ENCODE peak calls at places on chromosome 21, in four cellular contexts. L, Q, U and N are unnamed samples.
A peak's percentile ranks its signal among the peaks of the same experiment; 100 is the strongest.

GRCh38 chr21:45207839-45208626 is 79.7 kb downstream of the POFUT2 start:
- DNase-seq in L (no peak), Q (no peak), U (no peak), N (no peak)

GRCh38 chr21:45859762-45860357 is 121.7 kb upstream of the COL6A1 start:
- DNase-seq in L (no peak), Q (no peak), U (no peak), N (no peak)

GRCh38 chr21:46060596-46061061 is 37.3 kb upstream of the COL6A2 start:
- DNase-seq in U (no peak), Q (no peak), L (no peak), N (no peak)

GRCh38 chr21:19029816-19030215 is 626.2 kb upstream of the TMPRSS15 start:
- DNase-seq in L (no peak), Q (no peak), U (no peak), N (no peak)

GRCh38 chr21:45055861-45056260 is 18.5 kb upstream of the ADARB1 start:
- DNase-seq in Q (no peak), U (no peak), L (no peak), N (no peak)

GRCh38 chr21:45989355-45990048 is 7.9 kb downstream of the COL6A1 start:
- DNase-seq in U (no peak), L (no peak), Q (no peak), N (no peak)

GRCh38 chr21:41615613-41616012 is 107.7 kb upstream of the TMPRSS2 start:
- DNase-seq in Q (no peak), U (no peak), L (no peak), N (no peak)

GRCh38 chr21:14096577-14096976 is 114.2 kb downstream of the LIPI start:
- DNase-seq in U (no peak), L (no peak), Q (no peak), N (no peak)

GRCh38 chr21:36741506-36741905 is 42.6 kb downstream of the SIM2 start:
- DNase-seq in U (peak; percentile 59), Q (no peak), L (no peak), N (no peak)

GRCh38 chr21:46168238-46168637 is 12.9 kb upstream of the FTCD start:
- DNase-seq in Q (no peak), L (no peak), U (no peak), N (no peak)

GRCh38 chr21:44640761-44641160 is 3.6 kb downstream of the KRTAP10-10 start:
- DNase-seq in L (no peak), Q (no peak), U (no peak), N (no peak)

GRCh38 chr21:39317134-39318090 is 4.0 kb upstream of the BRWD1 start:
- DNase-seq in L (no peak), Q (no peak), U (no peak), N (no peak)

GRCh38 chr21:45228171-45228641 is 59.5 kb downstream of the POFUT2 start:
- DNase-seq in L (no peak), Q (no peak), U (no peak), N (peak; percentile 12)

GRCh38 chr21:41065539-41065938 is 102.4 kb upstream of the BACE2 start:
- DNase-seq in L (no peak), U (no peak), Q (no peak), N (no peak)

GRCh38 chr21:46069719-46070279 is 28.1 kb upstream of the COL6A2 start:
- DNase-seq in L (no peak), Q (no peak), U (no peak), N (no peak)

GRCh38 chr21:45516071-45516670 is 26.1 kb downstream of the SLC19A1 start:
- DNase-seq in U (no peak), Q (no peak), L (no peak), N (no peak)

GRCh38 chr21:41095983-41096382 is 72.0 kb upstream of the BACE2 start:
- DNase-seq in Q (no peak), U (no peak), L (no peak), N (no peak)

GRCh38 chr21:36323032-36323431 is 3.0 kb downstream of the MORC3 start:
- DNase-seq in L (no peak), U (no peak), Q (no peak), N (no peak)

DNA sequence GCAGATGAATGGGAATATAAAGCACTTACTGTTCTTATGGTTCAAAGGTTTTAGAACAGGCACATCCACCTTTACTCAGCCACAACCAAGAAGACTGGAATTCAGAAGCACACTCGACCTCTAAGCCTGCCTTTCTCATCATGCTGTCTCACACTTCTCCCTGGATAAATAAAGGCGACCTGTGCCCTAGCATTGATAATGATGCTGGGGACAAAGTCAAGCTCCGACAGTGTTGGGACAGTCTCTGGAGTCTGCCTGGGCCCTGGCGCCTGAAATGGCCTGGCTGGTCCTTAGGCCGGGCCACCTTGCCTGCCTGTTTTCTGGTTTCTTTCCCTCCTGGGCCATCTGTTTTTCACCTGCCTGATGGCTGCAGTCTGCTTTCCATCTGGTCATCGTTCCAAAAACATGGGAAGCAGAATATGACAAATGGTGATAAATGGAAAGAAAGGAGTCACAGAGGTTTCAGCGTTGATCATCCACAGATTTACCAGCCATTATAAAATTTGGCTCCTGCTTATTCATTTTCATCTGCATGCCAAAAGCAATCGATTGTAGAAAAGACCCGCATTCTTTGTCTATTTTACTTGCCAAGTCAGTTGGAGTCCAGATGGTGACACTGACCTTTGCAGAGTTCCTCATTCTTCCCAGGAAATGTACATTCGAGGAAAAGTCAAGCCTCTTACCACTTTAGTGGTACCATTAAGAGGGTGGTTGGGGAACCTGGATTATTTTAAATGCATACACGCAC is 91.2 kb upstream of the KCNJ15 start:
- DNase-seq in Q (no peak), U (no peak), L (no peak), N (no peak)
- TF ChIP-seq BRCA1 in Q (no peak), U (no peak), L (no peak), N (no peak)

GRCh38 chr21:34602061-34602460 is 12.9 kb downstream of the RCAN1 start:
- DNase-seq in Q (no peak), U (no peak), L (no peak), N (no peak)
- TF ChIP-seq BRCA1 in Q (no peak), U (no peak), L (no peak), N (no peak)

GRCh38 chr21:25456672-25457071 is 150.6 kb downstream of the MRPL39 start:
- DNase-seq in L (no peak), U (no peak), Q (peak; percentile 77), N (no peak)

GRCh38 chr21:25459365-25459764 is 147.9 kb downstream of the MRPL39 start:
- DNase-seq in U (no peak), Q (no peak), L (no peak), N (no peak)

GRCh38 chr21:25457411-25457810 is 149.9 kb downstream of the MRPL39 start:
- DNase-seq in Q (peak; percentile 83), U (no peak), L (no peak), N (no peak)

GRCh38 chr21:25458484-25458883 is 148.8 kb downstream of the MRPL39 start:
- DNase-seq in L (no peak), U (no peak), Q (no peak), N (no peak)

DNA sequence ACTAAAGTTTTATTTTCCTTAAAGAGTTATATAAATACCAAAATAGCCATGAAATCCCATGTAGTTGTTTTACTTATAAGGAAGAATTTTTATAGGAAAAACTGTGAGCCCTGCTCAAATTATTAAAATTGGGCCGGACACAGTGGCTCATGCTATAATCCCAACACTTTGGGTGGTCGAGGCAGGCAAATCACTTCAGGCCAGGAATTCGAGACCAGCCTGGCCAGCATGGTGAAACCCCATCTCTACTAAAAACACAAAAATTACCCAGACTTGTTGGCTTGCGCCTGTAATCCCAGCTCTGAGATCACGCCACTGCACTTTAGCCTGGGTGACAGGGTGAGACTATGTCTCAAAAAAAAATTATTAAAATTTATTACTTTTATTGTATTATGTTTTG is 149.3 kb downstream of the MRPL39 start:
- DNase-seq in Q (no peak), U (no peak), L (no peak), N (no peak)
- TF ChIP-seq BRCA1 in Q (no peak), U (no peak), L (no peak), N (no peak)

GRCh38 chr21:28540514-28540913 is 452.2 kb downstream of the LTN1 start:
- DNase-seq in L (no peak), Q (no peak), U (no peak), N (no peak)
- TF ChIP-seq BRCA1 in L (no peak), Q (no peak), U (no peak), N (no peak)